ENCODE peak calls at places on chromosome 17, in seven cellular contexts. P, I, W, T, C, K and X are unnamed samples.

GRCh38 chr17:34252138-34252889 is 2.8 kb upstream of the CCL2 start:
- DNase-seq in I (peak), C (no peak), P (no peak), W (peak), K (no peak), T (peak), X (peak)

GRCh38 chr17:41689497-41690299 is 1.0 kb downstream of the EIF1 start:
- DNase-seq in P (peak), T (no peak), K (peak), C (peak), I (peak), W (no peak), X (peak)

GRCh38 chr17:56779898-56780777 is 53.6 kb downstream of the C17orf67 start:
- DNase-seq in W (peak), K (peak), C (peak), I (peak), P (peak), T (peak), X (peak)

GRCh38 chr17:10666921-10667320 is 9.8 kb upstream of the MYH3 start:
- DNase-seq in T (no peak), C (no peak), K (no peak), P (no peak), I (no peak), W (no peak), X (no peak)

GRCh38 chr17:82019905-82020873 is 2.5 kb downstream of the CENPX start:
- DNase-seq in P (peak), C (peak), I (no peak), T (no peak), K (peak), W (no peak), X (peak)

GRCh38 chr17:79947351-79948031 is 88.2 kb downstream of the TBC1D16 start:
- DNase-seq in C (no peak), W (peak), T (no peak), K (no peak), P (no peak), I (no peak), X (no peak)

GRCh38 chr17:42414782-42415409 is 8.2 kb downstream of the CAVIN1 start:
- DNase-seq in K (no peak), T (no peak), I (no peak), P (no peak), C (no peak), W (no peak), X (no peak)

GRCh38 chr17:42853597-42853967 is 2.6 kb downstream of the AOC3 start:
- DNase-seq in W (no peak), P (no peak), T (no peak), K (no peak), C (no peak), I (no peak), X (no peak)

GRCh38 chr17:28985950-28986713 is 19.7 kb downstream of the SEZ6 start:
- DNase-seq in C (peak), T (no peak), W (no peak), I (no peak), K (no peak), P (peak), X (peak)

GRCh38 chr17:59572301-59572924 is 7.0 kb downstream of the DHX40 start:
- DNase-seq in T (no peak), I (no peak), C (no peak), W (no peak), P (no peak), K (no peak), X (no peak)

GRCh38 chr17:70017112-70017511 is 57.9 kb upstream of the KCNJ16 start:
- DNase-seq in K (no peak), C (no peak), P (no peak), I (no peak), T (no peak), W (no peak), X (no peak)

GRCh38 chr17:77999413-78000173 is 41.1 kb downstream of the TNRC6C start:
- DNase-seq in C (no peak), P (no peak), K (no peak), T (no peak), I (no peak), W (no peak), X (no peak)
- H3K27ac ChIP-seq in C (no peak), P (no peak), K (no peak), T (no peak), I (no peak), W (no peak), X (no peak)

GRCh38 chr17:15944720-15945492 is at the start of gene ADORA2B:
- DNase-seq in I (peak), W (peak), P (peak), K (peak), C (peak), T (peak), X (peak)
- H3K27ac ChIP-seq in I (peak), W (no peak), P (no peak), K (peak), C (no peak), T (no peak), X (peak)

DNA sequence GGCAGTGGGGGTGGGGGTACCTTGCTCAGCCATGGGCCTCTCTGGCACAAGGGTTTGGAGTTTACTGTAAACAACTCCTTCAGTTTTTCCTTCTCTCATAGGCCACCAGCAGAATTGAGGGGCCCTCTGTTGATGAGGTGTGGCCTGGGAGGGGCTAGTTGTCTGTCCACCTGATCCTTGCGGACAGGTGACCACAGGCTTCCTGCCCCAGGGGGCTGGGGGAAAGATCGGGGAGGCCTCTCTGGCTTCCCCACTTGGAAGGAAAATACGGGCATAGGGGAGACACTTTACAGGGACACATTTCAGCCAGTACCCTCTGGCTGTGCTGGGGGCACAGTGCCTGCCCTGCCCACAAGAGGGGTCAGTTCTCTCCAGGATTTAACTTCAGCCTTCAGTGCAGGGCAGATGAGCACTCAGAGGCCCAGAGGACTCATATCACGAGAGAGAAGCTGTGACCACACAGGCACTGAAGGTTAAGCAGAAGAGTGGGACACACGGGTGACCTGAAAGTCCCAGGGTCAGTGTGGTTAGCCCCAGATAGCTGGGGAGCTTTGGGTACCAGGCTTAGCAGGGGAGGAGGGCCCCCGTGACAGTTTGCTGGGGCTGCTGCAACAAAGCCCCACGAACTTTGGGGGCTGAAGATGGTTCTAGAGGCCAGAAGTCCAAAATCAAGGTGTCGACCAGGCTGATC is 245.9 kb downstream of the SEC14L1 start:
- DNase-seq in K (no peak), I (no peak), T (no peak), P (no peak), W (no peak), C (no peak), X (no peak)
- H3K27ac ChIP-seq in K (no peak), I (peak), T (no peak), P (no peak), W (peak), C (no peak), X (no peak)

GRCh38 chr17:58377005-58377660 is 25.1 kb upstream of the SUPT4H1 start:
- DNase-seq in C (no peak), K (peak), I (peak), T (no peak), P (no peak), W (no peak), X (no peak)
- H3K27ac ChIP-seq in C (no peak), K (no peak), I (peak), T (no peak), P (no peak), W (no peak), X (no peak)

GRCh38 chr17:73482251-73482661 is 162.0 kb downstream of the SDK2 start:
- DNase-seq in I (no peak), W (no peak), T (no peak), C (no peak), P (no peak), K (no peak), X (no peak)

GRCh38 chr17:73481672-73482071 is 162.6 kb downstream of the SDK2 start:
- DNase-seq in C (no peak), K (no peak), W (no peak), P (no peak), I (no peak), T (no peak), X (peak)

GRCh38 chr17:73480740-73481139 is 163.5 kb downstream of the SDK2 start:
- DNase-seq in P (no peak), I (no peak), C (no peak), W (no peak), T (no peak), K (no peak), X (peak)

GRCh38 chr17:73485130-73485529 is 159.1 kb downstream of the SDK2 start:
- DNase-seq in W (no peak), T (no peak), C (no peak), K (no peak), I (no peak), P (no peak), X (no peak)

GRCh38 chr17:73482674-73483293 is 161.5 kb downstream of the SDK2 start:
- DNase-seq in I (no peak), W (no peak), K (no peak), C (no peak), T (no peak), P (no peak), X (no peak)
- H3K27ac ChIP-seq in I (no peak), W (no peak), K (no peak), C (no peak), T (no peak), P (no peak), X (no peak)

DNA sequence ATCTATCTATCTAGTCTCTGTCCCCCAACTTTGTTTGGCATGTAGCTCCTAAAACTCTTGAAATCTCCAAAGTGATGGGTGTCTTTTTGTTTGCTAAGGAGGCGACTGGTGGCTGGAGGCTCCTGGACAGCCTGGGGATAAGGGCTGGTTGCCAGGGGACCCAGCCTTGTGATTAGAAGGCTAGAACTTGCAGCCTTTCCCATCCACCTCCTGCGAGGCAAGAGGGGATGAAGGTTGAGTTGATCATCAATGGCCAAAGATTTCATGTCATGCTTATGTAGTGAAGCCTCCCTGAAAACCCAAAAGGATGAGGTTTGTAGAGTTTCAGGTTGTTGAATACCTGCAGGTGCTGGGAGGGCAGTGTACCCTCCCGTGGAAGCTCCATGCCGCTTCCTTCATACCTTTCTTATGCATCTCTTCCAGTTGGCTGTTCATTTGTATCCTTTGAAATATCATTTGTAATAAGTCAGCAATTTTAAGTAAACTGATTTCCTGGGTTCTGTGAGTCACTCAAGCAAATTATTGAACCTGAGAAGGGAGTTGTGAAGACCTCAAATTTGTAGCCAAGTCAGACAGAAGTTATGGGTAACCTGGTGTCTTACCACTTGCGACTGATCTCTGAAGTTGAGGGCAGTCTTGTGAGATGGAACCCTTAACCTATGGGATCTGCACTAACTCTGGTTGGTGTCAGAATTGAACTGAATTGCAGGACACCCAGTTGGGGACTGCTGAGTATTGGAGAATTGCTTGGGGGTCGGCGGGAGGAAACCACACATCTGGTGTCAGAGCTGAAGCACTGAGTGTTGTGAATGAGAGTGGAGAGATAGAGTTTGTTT is 202.5 kb downstream of the SEC14L1 start:
- DNase-seq in P (no peak), C (no peak), I (no peak), T (no peak), K (no peak), W (peak), X (no peak)
- H3K27ac ChIP-seq in P (no peak), C (no peak), I (no peak), T (no peak), K (no peak), W (no peak), X (no peak)

DNA sequence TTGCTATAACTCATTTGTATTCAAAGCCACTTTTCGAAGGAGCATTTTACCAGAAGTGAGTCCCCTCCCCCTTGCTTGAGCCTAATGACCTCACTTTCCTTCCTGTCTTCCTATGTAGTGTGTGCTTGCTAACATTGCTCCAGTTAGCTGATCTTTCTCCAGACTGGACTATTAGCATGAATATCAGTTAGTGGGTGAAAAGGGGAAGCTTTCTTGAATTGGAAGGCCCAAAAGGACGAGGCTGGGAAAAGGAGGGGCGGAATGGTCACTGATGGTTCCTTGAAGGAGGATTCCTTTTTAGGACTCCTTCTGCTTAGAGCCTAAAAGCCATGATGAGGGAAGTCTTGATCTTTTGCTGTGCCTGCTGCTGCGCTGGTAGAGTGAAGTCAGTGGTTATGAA is 11.9 kb downstream of the MAP3K3 start:
- DNase-seq in I (no peak), P (peak), K (no peak), T (no peak), C (no peak), W (no peak), X (no peak)
- H3K27ac ChIP-seq in I (no peak), P (peak), K (no peak), T (peak), C (no peak), W (no peak), X (no peak)

DNA sequence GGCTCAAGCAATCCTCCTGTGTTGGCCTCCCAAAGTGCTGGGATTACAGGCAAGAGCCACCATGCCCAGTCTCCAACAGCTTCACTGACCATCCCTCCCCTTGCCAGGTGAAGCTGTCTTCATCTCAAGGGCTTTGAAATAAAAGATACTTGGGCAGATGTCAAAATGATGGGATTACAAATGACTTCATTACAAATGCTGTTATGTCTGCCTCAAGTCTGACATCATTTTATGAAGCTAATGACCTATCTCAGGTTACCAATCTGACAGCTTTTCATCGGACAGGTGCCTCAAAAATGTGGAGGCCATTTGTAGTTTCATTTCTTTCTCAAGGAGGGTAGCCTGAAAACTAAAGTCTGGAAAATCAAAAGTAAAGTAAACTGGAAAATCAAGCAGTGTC is 323.7 kb upstream of the TBX2 start:
- DNase-seq in C (no peak), T (no peak), K (no peak), I (no peak), W (no peak), P (no peak), X (no peak)
- H3K27ac ChIP-seq in C (no peak), T (no peak), K (no peak), I (no peak), W (no peak), P (no peak), X (no peak)

GRCh38 chr17:4246674-4247073 is 17.1 kb downstream of the ANKFY1 start:
- DNase-seq in I (no peak), K (no peak), P (no peak), T (no peak), W (no peak), C (no peak), X (no peak)

GRCh38 chr17:4248504-4249277 is 15.1 kb downstream of the ANKFY1 start:
- DNase-seq in I (peak), C (no peak), W (no peak), T (no peak), P (no peak), K (no peak), X (no peak)

GRCh38 chr17:4249452-4250029 is 14.2 kb downstream of the ANKFY1 start:
- DNase-seq in W (no peak), P (peak), K (no peak), T (no peak), I (no peak), C (peak), X (peak)

GRCh38 chr17:4247981-4248388 is 15.8 kb downstream of the ANKFY1 start:
- DNase-seq in T (no peak), I (peak), W (no peak), K (peak), P (no peak), C (no peak), X (no peak)

DNA sequence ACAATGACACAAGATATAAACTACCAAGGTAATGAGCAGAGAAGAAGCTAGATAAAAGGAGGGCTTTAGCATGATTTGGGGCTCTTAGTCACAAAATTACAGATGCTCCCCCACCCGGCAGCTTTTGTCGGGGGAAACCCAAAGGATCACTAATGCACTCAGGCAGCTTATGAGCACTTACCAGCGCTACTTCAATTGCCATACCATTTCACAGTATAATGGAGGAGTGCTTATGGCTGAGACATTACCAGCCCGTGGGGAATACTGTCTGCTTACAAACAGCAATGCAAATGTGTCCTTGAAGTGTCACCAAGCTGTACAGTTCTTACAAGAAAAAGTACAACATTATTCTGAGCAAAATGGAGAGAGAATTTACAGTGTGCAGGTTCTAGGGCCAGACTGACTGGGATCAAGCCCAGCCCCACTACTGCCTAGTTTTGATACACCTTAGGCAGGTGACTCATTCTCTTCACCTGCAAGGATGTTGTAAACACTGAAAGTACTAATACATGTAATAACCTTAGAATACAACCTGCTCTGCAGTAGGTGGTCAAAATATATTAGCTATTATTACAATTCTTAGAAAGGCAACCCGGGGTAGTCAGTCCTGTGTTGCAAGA is 16.3 kb downstream of the ANKFY1 start:
- DNase-seq in P (no peak), W (no peak), I (no peak), K (no peak), T (no peak), C (no peak), X (no peak)
- H3K27ac ChIP-seq in P (no peak), W (no peak), I (peak), K (peak), T (no peak), C (no peak), X (no peak)

GRCh38 chr17:17034496-17035066 is 7.7 kb upstream of the MPRIP start:
- DNase-seq in K (no peak), C (no peak), W (no peak), P (no peak), I (no peak), T (no peak), X (no peak)

GRCh38 chr17:17035490-17035889 is 6.8 kb upstream of the MPRIP start:
- DNase-seq in W (no peak), P (no peak), K (no peak), T (no peak), C (no peak), I (no peak), X (peak)

GRCh38 chr17:17036520-17036998 is 5.7 kb upstream of the MPRIP start:
- DNase-seq in I (no peak), T (no peak), W (no peak), P (no peak), K (no peak), C (no peak), X (no peak)

GRCh38 chr17:17034028-17034427 is 8.2 kb upstream of the MPRIP start:
- DNase-seq in K (no peak), T (no peak), C (no peak), P (no peak), W (no peak), I (no peak), X (no peak)

GRCh38 chr17:17035920-17036319 is 6.3 kb upstream of the MPRIP start:
- DNase-seq in W (no peak), P (no peak), C (no peak), T (no peak), I (no peak), K (no peak), X (no peak)
- H3K27ac ChIP-seq in W (no peak), P (no peak), C (no peak), T (no peak), I (no peak), K (no peak), X (no peak)